ENCODE peak calls at places on chromosomes 6 and 20, in ten cellular contexts. One of them, this sample, is unnamed.

GRCh38 chr20:25042531-25043498 is 15.1 kb downstream of the ACSS1 start:
- DNase-seq in transverse colon: peak; percentile 45
- DNase-seq in stomach: peak; percentile 59
- DNase-seq in A549: no peak
- DNase-seq in uterus: no peak
- DNase-seq in upper lobe of left lung: no peak
- DNase-seq in esophagus squamous epithelium: peak; percentile 62
- DNase-seq in H1: no peak
- DNase-seq in body of pancreas: peak; percentile 53
- DNase-seq in HCT116: no peak
- DNase-seq in this sample: peak; percentile 49

GRCh38 chr6:9806195-9806594 is 608.7 kb downstream of the TFAP2A start:
- DNase-seq in transverse colon: no peak
- DNase-seq in stomach: no peak
- DNase-seq in A549: no peak
- DNase-seq in uterus: no peak
- DNase-seq in upper lobe of left lung: no peak
- DNase-seq in esophagus squamous epithelium: no peak
- DNase-seq in H1: no peak
- DNase-seq in body of pancreas: no peak
- DNase-seq in HCT116: no peak
- DNase-seq in this sample: no peak

GRCh38 chr20:9112541-9113515 is 43.9 kb downstream of the PLCB4 start:
- DNase-seq in transverse colon: no peak
- DNase-seq in stomach: no peak
- DNase-seq in A549: no peak
- DNase-seq in uterus: no peak
- DNase-seq in upper lobe of left lung: no peak
- DNase-seq in esophagus squamous epithelium: no peak
- DNase-seq in H1: no peak
- DNase-seq in body of pancreas: peak; percentile 15
- DNase-seq in HCT116: no peak
- DNase-seq in this sample: peak; percentile 49

GRCh38 chr6:170554086-170554887 is at the start of gene TBP:
- DNase-seq in transverse colon: peak; percentile 99
- DNase-seq in stomach: peak; percentile 98
- DNase-seq in A549: peak; percentile 75
- DNase-seq in uterus: peak; percentile 97
- DNase-seq in upper lobe of left lung: peak; percentile 98
- DNase-seq in esophagus squamous epithelium: peak; percentile 93
- DNase-seq in H1: peak; percentile 97
- DNase-seq in body of pancreas: peak; percentile 98
- DNase-seq in HCT116: peak; percentile 99
- DNase-seq in this sample: peak; percentile 99

GRCh38 chr20:63433756-63434531 is 38.5 kb downstream of the KCNQ2 start:
- DNase-seq in transverse colon: no peak
- DNase-seq in stomach: no peak
- DNase-seq in A549: no peak
- DNase-seq in uterus: no peak
- DNase-seq in upper lobe of left lung: peak; percentile 73
- DNase-seq in esophagus squamous epithelium: no peak
- DNase-seq in H1: no peak
- DNase-seq in body of pancreas: no peak
- DNase-seq in HCT116: no peak
- DNase-seq in this sample: no peak

GRCh38 chr6:45911691-45912090 is 104.0 kb downstream of the CLIC5 start:
- DNase-seq in transverse colon: no peak
- DNase-seq in stomach: no peak
- DNase-seq in A549: no peak
- DNase-seq in uterus: no peak
- DNase-seq in upper lobe of left lung: no peak
- DNase-seq in esophagus squamous epithelium: no peak
- DNase-seq in H1: no peak
- DNase-seq in body of pancreas: no peak
- DNase-seq in HCT116: no peak
- DNase-seq in this sample: no peak

GRCh38 chr6:811806-812205 is 118.9 kb upstream of the EXOC2 start:
- DNase-seq in transverse colon: no peak
- DNase-seq in stomach: no peak
- DNase-seq in A549: no peak
- DNase-seq in uterus: no peak
- DNase-seq in upper lobe of left lung: no peak
- DNase-seq in esophagus squamous epithelium: no peak
- DNase-seq in H1: no peak
- DNase-seq in body of pancreas: no peak
- DNase-seq in HCT116: no peak
- DNase-seq in this sample: no peak

GRCh38 chr20:17518339-17519052 is 12.7 kb downstream of the BFSP1 start:
- DNase-seq in transverse colon: no peak
- DNase-seq in stomach: no peak
- DNase-seq in A549: no peak
- DNase-seq in uterus: no peak
- DNase-seq in upper lobe of left lung: no peak
- DNase-seq in esophagus squamous epithelium: no peak
- DNase-seq in H1: peak; percentile 63
- DNase-seq in body of pancreas: peak; percentile 8
- DNase-seq in HCT116: no peak
- DNase-seq in this sample: no peak

GRCh38 chr6:137512768-137513605 is 18.8 kb upstream of the OLIG3 start:
- DNase-seq in transverse colon: no peak
- DNase-seq in stomach: no peak
- DNase-seq in A549: no peak
- DNase-seq in uterus: no peak
- DNase-seq in upper lobe of left lung: peak; percentile 37
- DNase-seq in esophagus squamous epithelium: no peak
- DNase-seq in H1: peak; percentile 62
- DNase-seq in body of pancreas: no peak
- DNase-seq in HCT116: no peak
- DNase-seq in this sample: no peak

GRCh38 chr6:161021543-161021942 is 30.0 kb downstream of the MAP3K4 start:
- DNase-seq in transverse colon: no peak
- DNase-seq in stomach: no peak
- DNase-seq in A549: no peak
- DNase-seq in uterus: no peak
- DNase-seq in upper lobe of left lung: no peak
- DNase-seq in esophagus squamous epithelium: no peak
- DNase-seq in H1: no peak
- DNase-seq in body of pancreas: no peak
- DNase-seq in HCT116: no peak
- DNase-seq in this sample: no peak

GRCh38 chr6:139027620-139028182 is 844 bp upstream of the ABRACL start:
- DNase-seq in transverse colon: peak; percentile 44
- DNase-seq in stomach: peak; percentile 41
- DNase-seq in A549: no peak
- DNase-seq in uterus: no peak
- DNase-seq in upper lobe of left lung: no peak
- DNase-seq in esophagus squamous epithelium: no peak
- DNase-seq in H1: peak; percentile 56
- DNase-seq in body of pancreas: no peak
- DNase-seq in HCT116: no peak
- DNase-seq in this sample: peak; percentile 26

GRCh38 chr6:112289039-112289566 is 34.7 kb upstream of the LAMA4 start:
- DNase-seq in transverse colon: peak; percentile 25
- DNase-seq in stomach: no peak
- DNase-seq in A549: no peak
- DNase-seq in uterus: peak; percentile 87
- DNase-seq in upper lobe of left lung: no peak
- DNase-seq in esophagus squamous epithelium: no peak
- DNase-seq in H1: no peak
- DNase-seq in body of pancreas: peak; percentile 13
- DNase-seq in HCT116: no peak
- DNase-seq in this sample: peak; percentile 17

GRCh38 chr6:2839982-2840793 is 1.5 kb downstream of the SERPINB1 start:
- DNase-seq in transverse colon: no peak
- DNase-seq in stomach: no peak
- DNase-seq in A549: no peak
- DNase-seq in uterus: no peak
- DNase-seq in upper lobe of left lung: no peak
- DNase-seq in esophagus squamous epithelium: no peak
- DNase-seq in H1: no peak
- DNase-seq in body of pancreas: no peak
- DNase-seq in HCT116: no peak
- DNase-seq in this sample: no peak

GRCh38 chr20:37615507-37616425 is 78.1 kb upstream of the CTNNBL1 start:
- DNase-seq in transverse colon: peak; percentile 44
- DNase-seq in stomach: peak; percentile 55
- DNase-seq in A549: peak; percentile 71
- DNase-seq in uterus: no peak
- DNase-seq in upper lobe of left lung: no peak
- DNase-seq in esophagus squamous epithelium: no peak
- DNase-seq in H1: peak; percentile 79
- DNase-seq in body of pancreas: peak; percentile 40
- DNase-seq in HCT116: peak; percentile 46
- DNase-seq in this sample: peak; percentile 48

GRCh38 chr20:19652591-19653026 is 105.4 kb upstream of the RIN2 start:
- DNase-seq in transverse colon: no peak
- DNase-seq in stomach: no peak
- DNase-seq in A549: no peak
- DNase-seq in uterus: no peak
- DNase-seq in upper lobe of left lung: no peak
- DNase-seq in esophagus squamous epithelium: no peak
- DNase-seq in H1: no peak
- DNase-seq in body of pancreas: no peak
- DNase-seq in HCT116: no peak
- DNase-seq in this sample: no peak

GRCh38 chr20:60214901-60215522 is 256.8 kb downstream of the CDH26 start:
- DNase-seq in transverse colon: no peak
- DNase-seq in stomach: no peak
- DNase-seq in A549: no peak
- DNase-seq in uterus: no peak
- DNase-seq in upper lobe of left lung: no peak
- DNase-seq in esophagus squamous epithelium: no peak
- DNase-seq in H1: no peak
- DNase-seq in body of pancreas: no peak
- DNase-seq in HCT116: no peak
- DNase-seq in this sample: no peak

GRCh38 chr20:10059006-10059405 is 24.2 kb downstream of the ANKEF1 start:
- DNase-seq in transverse colon: no peak
- DNase-seq in stomach: no peak
- DNase-seq in A549: no peak
- DNase-seq in uterus: no peak
- DNase-seq in upper lobe of left lung: no peak
- DNase-seq in esophagus squamous epithelium: no peak
- DNase-seq in H1: no peak
- DNase-seq in body of pancreas: no peak
- DNase-seq in HCT116: no peak
- DNase-seq in this sample: no peak

GRCh38 chr20:59171986-59172385 is 8.4 kb downstream of the ZNF831 start:
- DNase-seq in transverse colon: no peak
- DNase-seq in stomach: no peak
- DNase-seq in A549: no peak
- DNase-seq in uterus: no peak
- DNase-seq in upper lobe of left lung: no peak
- DNase-seq in esophagus squamous epithelium: no peak
- DNase-seq in H1: no peak
- DNase-seq in body of pancreas: no peak
- DNase-seq in HCT116: no peak
- DNase-seq in this sample: no peak
- H3K4me3 ChIP-seq in transverse colon: no peak overlapping the region
- H3K4me3 ChIP-seq in stomach: no peak overlapping the region
- H3K4me3 ChIP-seq in A549: no peak overlapping the region
- H3K4me3 ChIP-seq in uterus: no peak overlapping the region
- H3K4me3 ChIP-seq in upper lobe of left lung: no peak overlapping the region
- H3K4me3 ChIP-seq in esophagus squamous epithelium: no peak overlapping the region
- H3K4me3 ChIP-seq in H1: no peak overlapping the region
- H3K4me3 ChIP-seq in body of pancreas: no peak overlapping the region
- H3K4me3 ChIP-seq in HCT116: no peak overlapping the region
- H3K4me3 ChIP-seq in this sample: no peak overlapping the region

GRCh38 chr20:46222521-46223007 is 85.7 kb downstream of the CDH22 start:
- DNase-seq in transverse colon: no peak
- DNase-seq in stomach: peak; percentile 75
- DNase-seq in A549: no peak
- DNase-seq in uterus: peak; percentile 31
- DNase-seq in upper lobe of left lung: no peak
- DNase-seq in esophagus squamous epithelium: no peak
- DNase-seq in H1: peak; percentile 76
- DNase-seq in body of pancreas: peak; percentile 54
- DNase-seq in HCT116: no peak
- DNase-seq in this sample: peak; percentile 41
- TF ChIP-seq POLR2A in transverse colon: no peak
- TF ChIP-seq POLR2A in stomach: no peak
- TF ChIP-seq POLR2A in A549: no peak
- TF ChIP-seq POLR2A in uterus: no peak
- TF ChIP-seq POLR2A in upper lobe of left lung: no peak
- TF ChIP-seq POLR2A in esophagus squamous epithelium: no peak
- TF ChIP-seq POLR2A in H1: no peak
- TF ChIP-seq POLR2A in body of pancreas: no peak
- TF ChIP-seq POLR2A in HCT116: no peak
- TF ChIP-seq POLR2A in this sample: no peak

GRCh38 chr20:31568041-31568731 is 36.9 kb upstream of the ID1 start:
- DNase-seq in transverse colon: no peak
- DNase-seq in stomach: no peak
- DNase-seq in A549: no peak
- DNase-seq in uterus: no peak
- DNase-seq in upper lobe of left lung: peak; percentile 82
- DNase-seq in esophagus squamous epithelium: no peak
- DNase-seq in H1: no peak
- DNase-seq in body of pancreas: no peak
- DNase-seq in HCT116: no peak
- DNase-seq in this sample: no peak

GRCh38 chr20:31566658-31567379 is 38.3 kb upstream of the ID1 start:
- DNase-seq in transverse colon: peak; percentile 44
- DNase-seq in stomach: peak; percentile 63
- DNase-seq in A549: no peak
- DNase-seq in uterus: no peak
- DNase-seq in upper lobe of left lung: peak; percentile 53
- DNase-seq in esophagus squamous epithelium: no peak
- DNase-seq in H1: peak; percentile 56
- DNase-seq in body of pancreas: peak; percentile 73
- DNase-seq in HCT116: peak; percentile 75
- DNase-seq in this sample: peak; percentile 89

GRCh38 chr20:31565699-31566331 is 39.3 kb upstream of the ID1 start:
- DNase-seq in transverse colon: peak; percentile 27
- DNase-seq in stomach: no peak
- DNase-seq in A549: no peak
- DNase-seq in uterus: no peak
- DNase-seq in upper lobe of left lung: no peak
- DNase-seq in esophagus squamous epithelium: no peak
- DNase-seq in H1: no peak
- DNase-seq in body of pancreas: no peak
- DNase-seq in HCT116: no peak
- DNase-seq in this sample: no peak

GRCh38 chr20:31567380-31567720 is 37.7 kb upstream of the ID1 start:
- DNase-seq in transverse colon: no peak
- DNase-seq in stomach: no peak
- DNase-seq in A549: no peak
- DNase-seq in uterus: no peak
- DNase-seq in upper lobe of left lung: no peak
- DNase-seq in esophagus squamous epithelium: no peak
- DNase-seq in H1: no peak
- DNase-seq in body of pancreas: no peak
- DNase-seq in HCT116: no peak
- DNase-seq in this sample: no peak

GRCh38 chr20:31566332-31566657 is 38.8 kb upstream of the ID1 start:
- DNase-seq in transverse colon: no peak
- DNase-seq in stomach: no peak
- DNase-seq in A549: no peak
- DNase-seq in uterus: no peak
- DNase-seq in upper lobe of left lung: no peak
- DNase-seq in esophagus squamous epithelium: no peak
- DNase-seq in H1: no peak
- DNase-seq in body of pancreas: no peak
- DNase-seq in HCT116: no peak
- DNase-seq in this sample: peak; percentile 74
- H3K4me3 ChIP-seq in transverse colon: no peak overlapping the region
- H3K4me3 ChIP-seq in stomach: no peak overlapping the region
- H3K4me3 ChIP-seq in A549: no peak overlapping the region
- H3K4me3 ChIP-seq in uterus: no peak overlapping the region
- H3K4me3 ChIP-seq in upper lobe of left lung: no peak overlapping the region
- H3K4me3 ChIP-seq in esophagus squamous epithelium: peak overlapping the region; percentile 21
- H3K4me3 ChIP-seq in H1: no peak overlapping the region
- H3K4me3 ChIP-seq in body of pancreas: no peak overlapping the region
- H3K4me3 ChIP-seq in HCT116: no peak overlapping the region
- H3K4me3 ChIP-seq in this sample: no peak overlapping the region

GRCh38 chr20:62135573-62136266 is 7.5 kb downstream of the PSMA7 start:
- DNase-seq in transverse colon: no peak
- DNase-seq in stomach: no peak
- DNase-seq in A549: no peak
- DNase-seq in uterus: no peak
- DNase-seq in upper lobe of left lung: no peak
- DNase-seq in esophagus squamous epithelium: no peak
- DNase-seq in H1: no peak
- DNase-seq in body of pancreas: no peak
- DNase-seq in HCT116: no peak
- DNase-seq in this sample: no peak
- TF ChIP-seq POLR2A in transverse colon: no peak
- TF ChIP-seq POLR2A in stomach: no peak
- TF ChIP-seq POLR2A in A549: no peak
- TF ChIP-seq POLR2A in uterus: no peak
- TF ChIP-seq POLR2A in upper lobe of left lung: no peak
- TF ChIP-seq POLR2A in esophagus squamous epithelium: no peak
- TF ChIP-seq POLR2A in H1: no peak
- TF ChIP-seq POLR2A in body of pancreas: no peak
- TF ChIP-seq POLR2A in HCT116: no peak
- TF ChIP-seq POLR2A in this sample: no peak